ENCODE peak calls at places on chromosomes 12 and 14, in five cellular contexts. H is left lung, M is esophagus squamous epithelium, A is esophagus muscularis mucosa, N is IMR-90. J is an unnamed sample.

GRCh38 chr14:23568600-23569310 is 1.2 kb upstream of the AP1G2 start:
- DNase-seq in N (no peak), H (no peak), A (no peak), M (no peak), J (no peak)

GRCh38 chr12:123121670-123122069 is 29.2 kb downstream of the PITPNM2 start:
- DNase-seq in H (no peak), A (no peak), M (no peak), N (no peak), J (no peak)

GRCh38 chr12:49541140-49541861 is 2.5 kb downstream of the KCNH3 start:
- DNase-seq in A (no peak), N (no peak), H (no peak), M (no peak), J (no peak)

GRCh38 chr12:6606331-6607131 is 648 bp downstream of the CHD4 start:
- DNase-seq in N (peak), M (peak), H (peak), A (no peak), J (peak)

GRCh38 chr12:94761559-94761958 is 111.2 kb upstream of the TMCC3 start:
- DNase-seq in M (no peak), A (no peak), H (no peak), N (peak), J (no peak)

GRCh38 chr12:100672075-100672592 is 98.7 kb downstream of the GAS2L3 start:
- DNase-seq in M (no peak), N (no peak), A (no peak), H (no peak), J (no peak)

GRCh38 chr12:95545731-95546490 is 5.4 kb downstream of the USP44 start:
- DNase-seq in N (no peak), A (no peak), H (no peak), M (no peak), J (no peak)

GRCh38 chr14:56794088-56794556 is 16.2 kb downstream of the OTX2 start:
- DNase-seq in H (no peak), M (no peak), N (no peak), A (peak), J (peak)

GRCh38 chr14:21521526-21521925 is 4.6 kb downstream of the SALL2 start:
- DNase-seq in N (peak), M (no peak), A (no peak), H (no peak), J (no peak)

GRCh38 chr12:75774309-75775052 is 257.1 kb downstream of the PHLDA1 start:
- DNase-seq in A (no peak), N (no peak), H (no peak), M (no peak), J (no peak)

GRCh38 chr14:24327303-24327702 is 7.6 kb downstream of the ADCY4 start:
- DNase-seq in A (no peak), M (no peak), H (no peak), N (no peak), J (no peak)

GRCh38 chr12:116012757-116013156 is 264.7 kb downstream of the MED13L start:
- DNase-seq in H (no peak), N (no peak), M (no peak), A (no peak), J (no peak)

GRCh38 chr12:5040368-5040767 is 3.3 kb upstream of the KCNA5 start:
- DNase-seq in N (no peak), A (no peak), M (no peak), H (no peak), J (no peak)

GRCh38 chr12:49808686-49809368 is 19.4 kb downstream of the NCKAP5L start:
- DNase-seq in M (no peak), N (peak), A (no peak), H (no peak), J (peak)

GRCh38 chr14:35808076-35808657 is 928 bp downstream of the RALGAPA1 start:
- DNase-seq in H (no peak), M (no peak), N (no peak), A (no peak), J (no peak)

GRCh38 chr12:54200412-54200811 is 11.6 kb upstream of the SMUG1 start:
- DNase-seq in M (no peak), H (no peak), A (no peak), N (no peak), J (no peak)

GRCh38 chr12:65449400-65449799 is 170.9 kb downstream of the MSRB3 start:
- DNase-seq in M (no peak), A (no peak), N (peak), H (no peak), J (no peak)

GRCh38 chr14:68660495-68660894 is 132.4 kb downstream of the ZFP36L1 start:
- DNase-seq in H (no peak), A (no peak), M (no peak), N (no peak), J (no peak)
- TF ChIP-seq CTCF in H (no peak), A (no peak), M (no peak), N (no peak), J (no peak)

DNA sequence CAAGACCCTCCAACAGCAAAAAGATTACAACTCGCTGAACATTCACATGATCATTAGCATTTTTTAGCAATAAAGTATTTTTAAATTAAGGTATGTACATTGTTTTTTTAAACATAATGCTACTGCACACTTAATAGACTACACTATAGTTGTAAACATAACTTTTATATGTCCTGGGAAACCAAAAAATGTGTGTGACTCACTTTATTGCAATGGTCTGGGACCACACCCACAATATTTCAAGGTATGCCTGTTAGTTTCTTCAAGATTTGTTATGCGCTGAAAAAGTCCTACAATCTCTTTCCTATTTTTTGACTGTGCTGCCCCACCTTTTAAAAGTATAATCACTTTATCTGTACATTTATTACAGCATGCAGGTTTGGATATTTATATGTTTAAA is 30.4 kb upstream of the PCNX4 start:
- DNase-seq in N (no peak), A (no peak), H (no peak), M (no peak), J (no peak)
- H3K4me3 ChIP-seq in N (no peak), A (no peak), H (no peak), M (no peak), J (no peak)

GRCh38 chr12:39503445-39503844 is 60.5 kb upstream of the KIF21A start:
- DNase-seq in A (no peak), N (no peak), H (no peak), M (no peak), J (no peak)
- TF ChIP-seq CTCF in A (no peak), N (no peak), H (no peak), M (peak), J (no peak)

DNA sequence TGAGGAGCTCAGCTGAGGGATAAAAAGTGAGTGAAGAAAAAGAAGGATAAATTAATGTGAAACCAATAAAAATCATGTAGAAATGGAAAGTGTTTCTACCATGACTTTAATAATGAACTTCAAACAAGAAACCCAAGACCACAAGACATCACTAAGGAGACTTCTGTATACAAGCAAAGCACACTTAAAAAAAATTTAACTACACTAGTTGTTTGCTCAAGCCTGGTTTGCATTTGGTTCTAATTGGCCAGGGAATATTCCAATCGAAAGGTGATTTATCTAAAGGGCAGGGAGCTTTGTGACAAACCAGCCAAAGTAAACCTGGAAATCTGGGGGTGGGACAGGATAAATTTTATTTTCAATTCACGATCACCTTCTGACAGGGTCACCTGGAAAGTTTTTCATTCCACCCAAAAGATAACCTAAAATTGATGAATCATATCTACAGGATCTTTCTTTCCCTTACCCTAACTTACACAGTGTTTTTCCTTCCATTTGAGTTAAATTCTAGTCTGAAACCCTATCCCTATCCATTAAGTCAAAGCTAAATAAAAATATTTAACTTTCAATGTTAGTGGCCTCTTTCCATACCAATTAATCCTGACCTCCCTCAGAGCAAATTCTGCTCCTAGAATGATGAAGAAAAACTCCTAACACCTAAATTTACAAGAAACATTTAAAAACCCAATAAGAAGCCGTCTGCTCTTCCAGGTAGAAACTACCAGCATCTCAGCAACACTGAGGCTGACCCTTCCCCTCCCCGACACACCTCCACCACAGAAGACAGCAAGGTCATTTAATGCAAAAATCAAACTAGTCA is 2.5 kb downstream of the EGLN3 start:
- DNase-seq in M (no peak), H (no peak), A (peak), N (no peak), J (no peak)
- H3K4me3 ChIP-seq in M (no peak), H (no peak), A (peak), N (no peak), J (peak)

GRCh38 chr12:15322164-15323054 is at the start of gene PTPRO:
- DNase-seq in N (no peak), A (no peak), M (no peak), H (no peak), J (peak)
- TF ChIP-seq CTCF in N (no peak), A (no peak), M (no peak), H (no peak), J (no peak)

DNA sequence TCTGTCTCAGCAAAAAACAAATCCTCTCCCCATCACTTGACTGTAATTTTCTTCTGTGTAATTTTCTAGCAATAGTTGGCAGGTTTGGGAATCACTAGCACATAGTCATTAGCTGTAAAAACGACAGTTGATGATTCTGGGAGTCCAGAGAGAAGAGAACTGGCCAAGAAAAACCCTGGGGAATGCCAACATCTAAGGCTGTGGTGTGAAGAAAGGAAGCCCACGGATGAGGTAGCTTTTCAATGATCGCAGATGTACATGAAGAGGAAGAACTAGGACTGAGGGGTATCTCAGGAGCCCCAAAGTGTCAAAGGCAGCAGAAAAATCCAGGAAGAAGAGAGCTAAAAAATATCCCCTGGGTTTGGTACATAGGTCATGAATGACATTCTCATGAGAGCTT is 126.4 kb upstream of the BCL2L14 start:
- DNase-seq in H (no peak), M (no peak), A (peak), N (no peak), J (no peak)
- H3K4me3 ChIP-seq in H (no peak), M (no peak), A (no peak), N (no peak), J (no peak)

GRCh38 chr14:54186821-54187365 is 209.9 kb upstream of the CDKN3 start:
- DNase-seq in H (no peak), M (no peak), N (no peak), A (no peak), J (no peak)

GRCh38 chr14:54191846-54192245 is 205.0 kb upstream of the CDKN3 start:
- DNase-seq in A (no peak), N (no peak), M (no peak), H (no peak), J (no peak)

GRCh38 chr14:54189358-54190354 is 207.2 kb upstream of the CDKN3 start:
- DNase-seq in M (no peak), N (peak), A (no peak), H (no peak), J (no peak)

GRCh38 chr14:54188036-54188666 is 208.7 kb upstream of the CDKN3 start:
- DNase-seq in N (no peak), H (no peak), M (no peak), A (no peak), J (no peak)

GRCh38 chr14:54187439-54187838 is 209.4 kb upstream of the CDKN3 start:
- DNase-seq in A (no peak), H (no peak), M (no peak), N (no peak), J (no peak)
- TF ChIP-seq CTCF in A (no peak), H (no peak), M (no peak), N (no peak), J (no peak)

J was measured in dorsolateral prefrontal cortex.